ENCODE peak calls at places on chromosome 7, in six cellular contexts. S is B cell, A is head of caudate nucleus, I is HFF-Myc, Z is spleen, P is fibroblast of villous mesenchyme. H is an unnamed sample.

GRCh38 chr7:79506481-79506880 is 53.0 kb upstream of the MAGI2 start:
- DNase-seq in S (no peak), A (no peak), I (no peak), Z (no peak), P (peak), H (peak)

GRCh38 chr7:100826546-100827329 is 585 bp downstream of the EPHB4 start:
- DNase-seq in S (no peak), A (no peak), I (no peak), Z (no peak), P (no peak), H (no peak)

GRCh38 chr7:51428226-51428887 is 111.7 kb upstream of the COBL start:
- DNase-seq in S (no peak), A (no peak), I (no peak), Z (no peak), P (no peak), H (no peak)

GRCh38 chr7:1460757-1461639 is 1.7 kb upstream of the MICALL2 start:
- DNase-seq in S (no peak), A (no peak), I (no peak), Z (peak), P (peak), H (no peak)

GRCh38 chr7:124764847-124765400 is 668 bp downstream of the GPR37 start:
- DNase-seq in S (no peak), A (peak), I (no peak), Z (no peak), P (peak), H (no peak)

GRCh38 chr7:151429555-151430331 is 10.2 kb downstream of the CRYGN start:
- DNase-seq in S (no peak), A (no peak), I (no peak), Z (peak), P (peak), H (no peak)

GRCh38 chr7:98869374-98870070 is at the start of gene TMEM130:
- DNase-seq in S (no peak), A (peak), I (no peak), Z (peak), P (no peak), H (no peak)

GRCh38 chr7:2009541-2010001 is 223.2 kb downstream of the MAD1L1 start:
- DNase-seq in S (no peak), A (peak), I (no peak), Z (peak), P (no peak), H (no peak)

GRCh38 chr7:151057737-151057988 is at the start of gene CDK5:
- DNase-seq in S (no peak), A (no peak), I (no peak), Z (no peak), P (no peak), H (no peak)

GRCh38 chr7:157660971-157661610 is 324.3 kb downstream of the DNAJB6 start:
- DNase-seq in S (no peak), A (no peak), I (no peak), Z (peak), P (no peak), H (no peak)